ENCODE peak calls at places on chromosomes 16 and 17, in nine cellular contexts. N, Z, L, U, T, M, W, H and I are unnamed samples.

GRCh38 chr16:28931801-28932225 is at the start of gene CD19:
- DNase-seq in N (no peak), Z (no peak), L (no peak), U (no peak), T (no peak), M (no peak), W (no peak), H (no peak), I (peak; percentile 67)

GRCh38 chr17:16286009-16286946 is 67.0 kb downstream of the CENPV start:
- DNase-seq in N (peak; percentile 95), Z (peak; percentile 87), L (peak; percentile 74), U (peak; percentile 98), T (peak; percentile 92), M (peak; percentile 97), W (peak; percentile 41), H (peak; percentile 91), I (peak; percentile 85)

GRCh38 chr16:66161942-66162341 is 204.5 kb upstream of the CDH5 start:
- DNase-seq in N (no peak), Z (no peak), L (no peak), U (no peak), T (no peak), M (no peak), W (no peak), H (peak; percentile 43), I (no peak)

GRCh38 chr17:80832266-80832676 is 159.4 kb upstream of the CHMP6 start:
- DNase-seq in N (peak; percentile 91), Z (no peak), L (no peak), U (peak; percentile 80), T (peak; percentile 58), M (peak; percentile 58), W (no peak), H (peak; percentile 78), I (no peak)

GRCh38 chr17:39826334-39826733 is 37.8 kb downstream of the IKZF3 start:
- DNase-seq in N (no peak), Z (no peak), L (peak; percentile 62), U (no peak), T (no peak), M (no peak), W (no peak), H (no peak), I (no peak)

GRCh38 chr17:75476274-75476673 is 19.8 kb downstream of the TMEM94 start:
- DNase-seq in N (no peak), Z (no peak), L (no peak), U (peak; percentile 38), T (no peak), M (peak; percentile 66), W (no peak), H (no peak), I (no peak)

GRCh38 chr16:15611610-15612009 is 31.3 kb downstream of the MARF1 start:
- DNase-seq in N (no peak), Z (no peak), L (no peak), U (peak; percentile 78), T (no peak), M (no peak), W (no peak), H (no peak), I (no peak)

GRCh38 chr16:27787661-27788060 is 237.7 kb downstream of the KATNIP start:
- DNase-seq in N (no peak), Z (no peak), L (no peak), U (no peak), T (no peak), M (no peak), W (no peak), H (no peak), I (no peak)

GRCh38 chr17:2302740-2303277 is 776 bp downstream of the SMG6 start:
- DNase-seq in N (peak; percentile 73), Z (no peak), L (no peak), U (peak; percentile 40), T (no peak), M (no peak), W (no peak), H (no peak), I (peak; percentile 32)

GRCh38 chr16:72865258-72865657 is 182.7 kb downstream of the ZFHX3 start:
- DNase-seq in N (no peak), Z (no peak), L (no peak), U (no peak), T (no peak), M (no peak), W (no peak), H (peak; percentile 54), I (no peak)

GRCh38 chr16:74107795-74108610 is 188.6 kb upstream of the PSMD7 start:
- DNase-seq in N (peak; percentile 91), Z (peak; percentile 47), L (peak; percentile 86), U (peak; percentile 4), T (peak; percentile 60), M (peak; percentile 4), W (peak; percentile 16), H (no peak), I (peak; percentile 20)

GRCh38 chr16:70800306-70800705 is 652 bp downstream of the VAC14 start:
- DNase-seq in N (no peak), Z (no peak), L (peak; percentile 6), U (no peak), T (peak; percentile 15), M (no peak), W (no peak), H (no peak), I (no peak)

GRCh38 chr17:68080411-68081150 is 45.0 kb downstream of the KPNA2 start:
- DNase-seq in N (no peak), Z (no peak), L (no peak), U (no peak), T (no peak), M (no peak), W (no peak), H (peak; percentile 51), I (no peak)
- TF ChIP-seq CTCF in N (no peak), Z (no peak), L (no peak), U (no peak), T (no peak), M (no peak), W (no peak), H (no peak), I (no peak)

GRCh38 chr16:81137012-81137335 is 40.8 kb upstream of the GCSH start:
- DNase-seq in N (no peak), Z (no peak), L (no peak), U (peak; percentile 58), T (peak; percentile 51), M (peak; percentile 37), W (no peak), H (no peak), I (no peak)

GRCh38 chr16:81142864-81143263 is 46.7 kb upstream of the GCSH start:
- DNase-seq in N (peak; percentile 53), Z (no peak), L (no peak), U (no peak), T (no peak), M (no peak), W (no peak), H (no peak), I (no peak)

GRCh38 chr16:81137754-81138153 is 41.6 kb upstream of the GCSH start:
- DNase-seq in N (no peak), Z (no peak), L (no peak), U (no peak), T (no peak), M (no peak), W (no peak), H (no peak), I (no peak)

GRCh38 chr16:81143921-81144471 is 47.8 kb upstream of the GCSH start:
- DNase-seq in N (no peak), Z (no peak), L (peak; percentile 93), U (no peak), T (peak; percentile 39), M (no peak), W (no peak), H (no peak), I (no peak)

DNA sequence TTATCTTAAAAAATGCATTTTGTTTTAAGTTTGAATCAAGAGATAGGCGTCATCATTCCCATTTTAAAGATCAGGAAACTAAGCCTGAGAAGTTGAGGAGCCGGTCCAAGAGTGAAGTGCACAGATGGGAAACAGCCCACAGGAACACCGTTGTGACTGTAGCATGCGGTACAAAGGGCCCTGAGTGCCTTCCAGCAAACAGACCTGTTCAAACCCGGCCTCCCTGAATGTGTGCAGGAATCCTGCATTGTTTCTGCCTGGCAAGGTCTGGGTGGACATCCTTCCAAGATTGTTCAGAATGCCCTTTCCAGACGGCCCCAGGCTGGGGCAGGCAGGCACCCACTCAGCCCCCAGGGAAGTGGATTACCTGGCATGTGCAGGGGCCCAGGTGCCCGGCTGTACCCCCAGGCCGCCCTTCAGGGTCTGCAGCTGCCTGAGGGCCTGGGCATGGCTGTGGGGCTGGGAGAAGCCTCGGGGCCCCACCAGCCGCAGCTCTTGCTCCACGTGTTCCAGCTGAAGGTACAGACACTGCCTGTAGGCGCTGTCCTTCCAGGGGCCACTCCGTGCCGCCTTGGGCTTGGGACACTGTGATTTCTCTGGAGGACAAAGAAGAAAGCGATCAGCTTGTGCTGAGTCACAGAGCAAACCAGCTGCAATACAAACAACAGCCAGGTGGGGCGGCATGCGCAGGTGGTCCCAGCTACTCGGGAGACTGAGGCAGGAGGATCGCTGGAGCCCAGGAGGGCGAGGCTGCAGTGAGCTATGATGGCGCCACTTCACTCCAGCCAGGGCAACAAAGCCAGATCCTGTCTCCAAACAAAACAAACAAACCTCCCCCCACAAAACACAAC is 45.0 kb upstream of the GCSH start:
- DNase-seq in N (peak; percentile 87), Z (no peak), L (peak; percentile 60), U (peak; percentile 11), T (no peak), M (no peak), W (no peak), H (no peak), I (no peak)
- TF ChIP-seq CTCF in N (peak; percentile 69), Z (no peak), L (peak; percentile 53), U (peak; percentile 44), T (no peak), M (peak; percentile 28), W (peak; percentile 35), H (no peak), I (no peak)

GRCh38 chr16:84604477-84605013 is 13.3 kb downstream of the COTL1 start:
- DNase-seq in N (no peak), Z (no peak), L (no peak), U (peak; percentile 15), T (no peak), M (no peak), W (no peak), H (no peak), I (no peak)

GRCh38 chr16:84606081-84606875 is 11.6 kb downstream of the COTL1 start:
- DNase-seq in N (no peak), Z (no peak), L (no peak), U (no peak), T (no peak), M (no peak), W (no peak), H (no peak), I (no peak)

GRCh38 chr16:84607061-84607460 is 10.8 kb downstream of the COTL1 start:
- DNase-seq in N (no peak), Z (no peak), L (no peak), U (no peak), T (no peak), M (no peak), W (no peak), H (no peak), I (no peak)

GRCh38 chr16:84603115-84603816 is 14.6 kb downstream of the COTL1 start:
- DNase-seq in N (no peak), Z (peak; percentile 62), L (peak; percentile 65), U (peak; percentile 97), T (peak; percentile 61), M (peak; percentile 97), W (no peak), H (peak; percentile 95), I (no peak)

GRCh38 chr16:84605339-84605848 is 12.5 kb downstream of the COTL1 start:
- DNase-seq in N (no peak), Z (no peak), L (no peak), U (peak; percentile 30), T (no peak), M (no peak), W (no peak), H (no peak), I (no peak)
- TF ChIP-seq CTCF in N (no peak), Z (no peak), L (no peak), U (no peak), T (no peak), M (no peak), W (no peak), H (no peak), I (no peak)

GRCh38 chr17:11644265-11645212 is 46.3 kb downstream of the DNAH9 start:
- DNase-seq in N (peak; percentile 88), Z (peak; percentile 44), L (peak; percentile 57), U (peak; percentile 65), T (peak; percentile 94), M (peak; percentile 69), W (peak; percentile 39), H (no peak), I (peak; percentile 29)
- TF ChIP-seq CTCF in N (peak; percentile 91), Z (peak; percentile 46), L (peak; percentile 30), U (peak; percentile 69), T (peak; percentile 92), M (peak; percentile 63), W (peak; percentile 86), H (peak; percentile 54), I (peak; percentile 69)